ENCODE peak calls at places on chromosomes 16 and 17, in six cellular contexts. J is A549, V is fibroblast of mammary gland, D is HFF-Myc, H is right atrium auricular region, Z is kidney. Q is an unnamed sample.

GRCh38 chr16:27982184-27982583 is 81.3 kb downstream of the GSG1L start:
- DNase-seq in J (no peak), V (no peak), D (no peak), H (no peak), Z (no peak), Q (no peak)

GRCh38 chr17:29590261-29590978 is 972 bp upstream of the GIT1 start:
- DNase-seq in J (peak), V (peak), D (no peak), H (no peak), Z (no peak), Q (no peak)

GRCh38 chr16:30459456-30459855 is 13.1 kb upstream of the ITGAL start:
- DNase-seq in J (no peak), V (no peak), D (no peak), H (no peak), Z (no peak), Q (no peak)

GRCh38 chr17:39543669-39544068 is 64.1 kb downstream of the NEUROD2 start:
- DNase-seq in J (no peak), V (no peak), D (no peak), H (no peak), Z (no peak), Q (no peak)

GRCh38 chr16:886802-887731 is 83.7 kb downstream of the LMF1 start:
- DNase-seq in J (no peak), V (no peak), D (no peak), H (no peak), Z (peak), Q (no peak)

GRCh38 chr17:41835800-41836549 is at the start of gene NT5C3B:
- DNase-seq in J (peak), V (peak), D (no peak), H (no peak), Z (peak), Q (no peak)

GRCh38 chr16:10388987-10389386 is 3.1 kb downstream of the ATF7IP2 start:
- DNase-seq in J (no peak), V (no peak), D (no peak), H (no peak), Z (no peak), Q (no peak)

GRCh38 chr16:51141541-51141940 is 9.5 kb downstream of the SALL1 start:
- DNase-seq in J (no peak), V (no peak), D (no peak), H (no peak), Z (no peak), Q (no peak)

GRCh38 chr16:426115-426905 is 861 bp downstream of the RAB11FIP3 start:
- DNase-seq in J (no peak), V (peak), D (no peak), H (no peak), Z (no peak), Q (no peak)

GRCh38 chr17:79871131-79871530 is 31.9 kb upstream of the CBX4 start:
- DNase-seq in J (no peak), V (no peak), D (no peak), H (no peak), Z (peak), Q (no peak)

GRCh38 chr16:30381351-30382041 is 865 bp downstream of the SEPTIN1 start:
- DNase-seq in J (no peak), V (no peak), D (no peak), H (no peak), Z (no peak), Q (no peak)

GRCh38 chr16:30741461-30741914 is 6.7 kb upstream of the PHKG2 start:
- DNase-seq in J (peak), V (peak), D (peak), H (no peak), Z (peak), Q (no peak)

GRCh38 chr16:14310519-14310991 is 239.4 kb downstream of the MRTFB start:
- DNase-seq in J (peak), V (peak), D (no peak), H (no peak), Z (no peak), Q (no peak)

GRCh38 chr17:78557598-78558039 is 19.6 kb downstream of the DNAH17 start:
- DNase-seq in J (peak), V (peak), D (no peak), H (no peak), Z (no peak), Q (no peak)

GRCh38 chr16:49921106-49921505 is 65.2 kb upstream of the ZNF423 start:
- DNase-seq in J (no peak), V (no peak), D (no peak), H (no peak), Z (no peak), Q (no peak)

GRCh38 chr17:75526555-75527270 is 1.2 kb downstream of the LLGL2 start:
- DNase-seq in J (no peak), V (no peak), D (no peak), H (no peak), Z (no peak), Q (no peak)

GRCh38 chr17:36017799-36018198 is at the start of gene CCL23:
- DNase-seq in J (no peak), V (no peak), D (no peak), H (no peak), Z (no peak), Q (no peak)

GRCh38 chr17:51319186-51319585 is 58.8 kb downstream of the UTP18 start:
- DNase-seq in J (no peak), V (no peak), D (no peak), H (no peak), Z (no peak), Q (no peak)

GRCh38 chr17:30278032-30278431 is 13.7 kb downstream of the BLMH start:
- DNase-seq in J (peak), V (peak), D (no peak), H (no peak), Z (no peak), Q (no peak)

GRCh38 chr17:8892338-8892690 is 24.8 kb upstream of the PIK3R6 start:
- DNase-seq in J (no peak), V (peak), D (no peak), H (no peak), Z (no peak), Q (no peak)

GRCh38 chr16:64459402-64459801 is 662.5 kb downstream of the CDH11 start:
- DNase-seq in J (no peak), V (no peak), D (no peak), H (no peak), Z (no peak), Q (no peak)

GRCh38 chr17:3660311-3660891 is 8.0 kb downstream of the TAX1BP3 start:
- DNase-seq in J (no peak), V (no peak), D (no peak), H (no peak), Z (no peak), Q (no peak)

GRCh38 chr17:17757944-17758343 is 76.7 kb downstream of the RAI1 start:
- DNase-seq in J (no peak), V (no peak), D (no peak), H (no peak), Z (peak), Q (no peak)

GRCh38 chr16:80369559-80369958 is 171.2 kb upstream of the DYNLRB2 start:
- DNase-seq in J (peak), V (peak), D (peak), H (peak), Z (no peak), Q (peak)

GRCh38 chr16:56936491-56936890 is 4.5 kb downstream of the HERPUD1 start:
- DNase-seq in J (no peak), V (no peak), D (no peak), H (no peak), Z (no peak), Q (no peak)

GRCh38 chr17:35046740-35047283 is 16.7 kb downstream of the RFFL start:
- DNase-seq in J (no peak), V (peak), D (no peak), H (no peak), Z (no peak), Q (no peak)

GRCh38 chr17:65314212-65314611 is 177.0 kb downstream of the RGS9 start:
- DNase-seq in J (no peak), V (no peak), D (no peak), H (no peak), Z (no peak), Q (no peak)

GRCh38 chr16:87391324-87391949 is 699 bp upstream of the MAP1LC3B start:
- DNase-seq in J (no peak), V (peak), D (no peak), H (peak), Z (peak), Q (no peak)

GRCh38 chr17:79094261-79094660 is 19.6 kb downstream of the ENGASE start:
- DNase-seq in J (no peak), V (no peak), D (no peak), H (no peak), Z (no peak), Q (no peak)

GRCh38 chr17:61554209-61554608 is 36.8 kb downstream of the NACA2 start:
- DNase-seq in J (no peak), V (no peak), D (no peak), H (no peak), Z (no peak), Q (no peak)

GRCh38 chr16:70697601-70698170 is 11.8 kb upstream of the MTSS2 start:
- DNase-seq in J (no peak), V (no peak), D (no peak), H (no peak), Z (no peak), Q (no peak)

GRCh38 chr16:5018791-5019190 is 14.9 kb downstream of the NAGPA start:
- DNase-seq in J (no peak), V (no peak), D (no peak), H (no peak), Z (no peak), Q (no peak)

GRCh38 chr17:3032258-3033247 is 30.9 kb downstream of the OR1D5 start:
- DNase-seq in J (no peak), V (no peak), D (no peak), H (peak), Z (peak), Q (peak)

GRCh38 chr16:86531193-86531550 is 20.8 kb downstream of the FOXF1 start:
- DNase-seq in J (no peak), V (peak), D (no peak), H (peak), Z (peak), Q (no peak)

GRCh38 chr16:30571444-30572322 is at the start of gene ZNF688:
- DNase-seq in J (peak), V (peak), D (peak), H (peak), Z (peak), Q (peak)

DNA sequence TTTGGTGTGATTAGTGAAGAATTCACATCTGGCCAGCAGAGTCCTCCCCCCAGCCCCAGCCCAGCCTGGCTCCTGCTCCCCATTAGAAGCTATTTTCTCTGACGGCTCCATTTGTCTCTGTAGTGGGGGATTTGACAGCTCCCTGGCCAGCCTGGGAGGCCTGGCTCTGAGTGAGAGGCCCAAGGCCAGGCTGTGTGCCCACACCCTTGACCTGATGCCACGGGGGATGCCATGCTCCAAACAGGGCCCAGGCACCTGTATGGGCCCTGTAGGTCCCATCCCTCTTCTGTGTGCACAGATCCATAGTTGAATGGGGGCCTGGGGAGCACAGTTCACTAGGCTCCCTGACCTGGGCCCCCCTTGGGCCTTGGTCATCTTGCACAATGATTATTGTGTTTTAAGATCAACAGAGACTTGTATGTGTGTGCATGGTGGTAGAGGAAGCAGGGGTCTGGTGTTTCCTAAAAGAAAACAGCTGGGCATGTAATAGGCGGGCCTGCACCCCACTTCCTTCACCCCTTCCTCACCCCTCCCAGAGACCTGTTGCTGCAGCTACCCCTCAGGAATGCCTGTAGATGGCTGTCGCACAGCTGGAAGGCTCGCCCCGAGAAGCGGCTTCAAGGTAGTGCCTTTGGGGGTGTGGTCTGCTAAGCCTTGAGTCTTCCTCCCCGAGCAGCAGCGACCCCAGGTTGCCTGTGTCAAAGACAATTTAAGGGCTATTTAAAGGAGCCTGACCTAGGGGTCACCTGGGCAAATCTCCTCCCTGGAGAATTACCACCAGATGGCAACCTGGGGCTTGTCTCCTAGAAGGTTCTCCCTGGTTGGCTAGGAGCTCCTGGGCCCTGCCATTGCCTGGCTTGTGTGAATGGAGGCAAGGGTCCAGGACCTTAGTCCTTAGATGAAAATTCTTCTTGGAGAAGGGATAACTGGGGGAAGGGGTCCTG is 51.0 kb upstream of the TAC4 start:
- DNase-seq in J (peak), V (peak), D (no peak), H (no peak), Z (no peak), Q (no peak)
- TF ChIP-seq CTCF in J (peak), V (peak), D (no peak), H (no peak), Z (no peak), Q (no peak)

GRCh38 chr16:48030926-48031325 is 124.9 kb downstream of the ABCC12 start:
- DNase-seq in J (no peak), V (no peak), D (no peak), H (no peak), Z (no peak), Q (no peak)
- TF ChIP-seq CTCF in J (no peak), V (no peak), D (no peak), H (no peak), Z (no peak), Q (no peak)

GRCh38 chr17:33712120-33712519 is 419.0 kb upstream of the ASIC2 start:
- DNase-seq in J (no peak), V (no peak), D (no peak), H (no peak), Z (no peak), Q (no peak)
- TF ChIP-seq CTCF in J (no peak), V (no peak), D (no peak), H (no peak), Z (no peak), Q (no peak)

GRCh38 chr17:56558088-56558487 is 35.4 kb upstream of the NOG start:
- DNase-seq in J (no peak), V (no peak), D (no peak), H (no peak), Z (no peak), Q (no peak)
- TF ChIP-seq CTCF in J (no peak), V (no peak), D (no peak), H (no peak), Z (no peak), Q (no peak)

GRCh38 chr16:8533509-8533908 is 56.8 kb downstream of the TMEM114 start:
- DNase-seq in J (no peak), V (no peak), D (no peak), H (no peak), Z (no peak), Q (no peak)

GRCh38 chr16:8541868-8542267 is 48.4 kb downstream of the TMEM114 start:
- DNase-seq in J (no peak), V (no peak), D (no peak), H (no peak), Z (no peak), Q (no peak)

GRCh38 chr16:8543258-8543657 is 47.1 kb downstream of the TMEM114 start:
- DNase-seq in J (no peak), V (no peak), D (no peak), H (no peak), Z (no peak), Q (no peak)

GRCh38 chr16:8537691-8538342 is 52.5 kb downstream of the TMEM114 start:
- DNase-seq in J (no peak), V (no peak), D (no peak), H (no peak), Z (no peak), Q (no peak)
- TF ChIP-seq CTCF in J (no peak), V (no peak), D (no peak), H (no peak), Z (no peak), Q (no peak)

GRCh38 chr17:77266891-77267341 is 126.1 kb downstream of the SEC14L1 start:
- DNase-seq in J (no peak), V (no peak), D (no peak), H (no peak), Z (no peak), Q (no peak)
- TF ChIP-seq CTCF in J (peak), V (peak), D (peak), H (no peak), Z (no peak), Q (no peak)

GRCh38 chr17:58661499-58661898 is 30.3 kb downstream of the TEX14 start:
- DNase-seq in J (no peak), V (no peak), D (no peak), H (no peak), Z (no peak), Q (no peak)

GRCh38 chr17:58660621-58661020 is 31.2 kb downstream of the TEX14 start:
- DNase-seq in J (no peak), V (no peak), D (no peak), H (no peak), Z (peak), Q (no peak)

GRCh38 chr17:58658804-58659713 is 32.8 kb downstream of the TEX14 start:
- DNase-seq in J (peak), V (peak), D (peak), H (peak), Z (peak), Q (peak)
- TF ChIP-seq CTCF in J (no peak), V (no peak), D (no peak), H (no peak), Z (no peak), Q (no peak)

GRCh38 chr17:14813649-14814048 is 451.5 kb downstream of the PMP22 start:
- DNase-seq in J (no peak), V (peak), D (no peak), H (no peak), Z (no peak), Q (no peak)
- TF ChIP-seq CTCF in J (no peak), V (no peak), D (peak), H (no peak), Z (no peak), Q (peak)

GRCh38 chr17:951388-952132 is 28.0 kb downstream of the NXN start:
- DNase-seq in J (peak), V (peak), D (no peak), H (no peak), Z (peak), Q (peak)
- TF ChIP-seq CTCF in J (no peak), V (no peak), D (no peak), H (no peak), Z (no peak), Q (no peak)